ENCODE peak calls at places on chromosomes 12 and 14, in seven cellular contexts. B is RWPE1, U is H9, X is IMR-90, V is ovary, T is heart right ventricle, J is lower lobe of right lung. A is an unnamed sample.

GRCh38 chr12:89740943-89741342 is 32.3 kb upstream of the ATP2B1 start:
- DNase-seq in T (no peak), U (no peak), V (no peak), B (no peak), J (no peak), X (no peak), A (no peak)

GRCh38 chr12:28925726-28926376 is 223.2 kb upstream of the FAR2 start:
- DNase-seq in T (peak), B (no peak), V (no peak), J (no peak), U (no peak), X (peak), A (no peak)

GRCh38 chr14:54606178-54606577 is 39.2 kb downstream of the SAMD4A start:
- DNase-seq in T (peak), X (no peak), U (peak), B (no peak), V (no peak), J (peak), A (peak)

GRCh38 chr12:105064564-105065222 is 19.6 kb downstream of the ALDH1L2 start:
- DNase-seq in X (no peak), B (peak), T (no peak), U (no peak), J (no peak), V (no peak), A (no peak)

GRCh38 chr12:98002887-98003493 is 512.4 kb upstream of the TMPO start:
- DNase-seq in B (peak), V (no peak), J (no peak), X (peak), T (no peak), U (peak), A (peak)

GRCh38 chr12:130938186-130938585 is 15.5 kb upstream of the ADGRD1 start:
- DNase-seq in T (no peak), J (no peak), X (no peak), B (no peak), V (no peak), U (no peak), A (no peak)

GRCh38 chr12:106139422-106140141 is 828 bp upstream of the NUAK1 start:
- DNase-seq in U (peak), V (peak), X (peak), T (peak), J (peak), B (peak), A (peak)

GRCh38 chr12:71683633-71684032 is 2.2 kb upstream of the TMEM19 start:
- DNase-seq in X (no peak), T (no peak), B (no peak), J (no peak), U (no peak), V (no peak), A (no peak)

GRCh38 chr12:4134833-4135597 is 138.5 kb upstream of the CCND2 start:
- DNase-seq in X (no peak), B (no peak), U (peak), J (no peak), T (no peak), V (no peak), A (no peak)

GRCh38 chr12:62720661-62721330 is 214.2 kb downstream of the PPM1H start:
- DNase-seq in T (peak), B (no peak), U (no peak), J (no peak), V (no peak), X (peak), A (no peak)

GRCh38 chr12:123896786-123897185 is 75.8 kb downstream of the CCDC92 start:
- DNase-seq in J (no peak), V (no peak), U (no peak), T (no peak), B (no peak), X (peak), A (no peak)

GRCh38 chr12:544142-544541 is 84.4 kb downstream of the B4GALNT3 start:
- DNase-seq in V (no peak), T (no peak), B (no peak), J (peak), U (no peak), X (no peak), A (no peak)

GRCh38 chr12:91990525-91990924 is 155.1 kb downstream of the BTG1 start:
- DNase-seq in U (no peak), T (no peak), X (peak), V (no peak), J (no peak), B (no peak), A (no peak)

GRCh38 chr14:103537175-103537990 is 8.4 kb downstream of the TRMT61A start:
- DNase-seq in B (no peak), T (no peak), U (no peak), X (peak), J (no peak), V (peak), A (peak)

GRCh38 chr12:6849976-6850560 is 1.0 kb downstream of the CDCA3 start:
- DNase-seq in B (no peak), V (no peak), T (no peak), U (no peak), X (no peak), J (no peak), A (no peak)

GRCh38 chr14:60164717-60165546 is at the start of gene DHRS7:
- DNase-seq in J (peak), V (peak), X (peak), T (peak), U (peak), B (peak), A (peak)

GRCh38 chr14:24838945-24839616 is 205.1 kb upstream of the GZMB start:
- DNase-seq in T (peak), V (no peak), J (no peak), B (no peak), U (no peak), X (no peak), A (no peak)

GRCh38 chr12:3777206-3777809 is 24.4 kb upstream of the CRACR2A start:
- DNase-seq in J (no peak), U (no peak), V (no peak), B (peak), X (peak), T (peak), A (no peak)

GRCh38 chr12:75820848-75821578 is 210.6 kb downstream of the PHLDA1 start:
- DNase-seq in J (no peak), U (no peak), T (peak), B (peak), V (peak), X (peak), A (peak)

GRCh38 chr14:28097585-28097984 is 669.0 kb upstream of the FOXG1 start:
- DNase-seq in V (no peak), T (no peak), J (no peak), X (no peak), U (no peak), B (no peak), A (no peak)

GRCh38 chr14:75205586-75205985 is 29.2 kb upstream of the TMED10 start:
- DNase-seq in U (no peak), X (peak), V (no peak), B (no peak), J (no peak), T (no peak), A (no peak)

GRCh38 chr14:23695220-23695999 is 59.2 kb downstream of the DHRS2 start:
- DNase-seq in B (no peak), V (peak), T (peak), J (no peak), U (peak), X (no peak), A (peak)

GRCh38 chr12:5096241-5096880 is 52.7 kb downstream of the KCNA5 start:
- DNase-seq in T (no peak), U (no peak), B (peak), J (no peak), V (no peak), X (peak), A (no peak)

GRCh38 chr12:96427269-96427729 is 27.1 kb upstream of the CDK17 start:
- DNase-seq in B (peak), T (peak), J (no peak), U (peak), V (peak), X (peak), A (peak)

GRCh38 chr12:93714382-93714781 is 37.2 kb downstream of the CRADD start:
- DNase-seq in U (no peak), T (peak), X (no peak), J (no peak), B (no peak), V (no peak), A (peak)

GRCh38 chr12:112116232-112117060 is 7.9 kb upstream of the NAA25 start:
- DNase-seq in B (no peak), V (peak), U (peak), J (peak), T (peak), X (peak), A (peak)

DNA sequence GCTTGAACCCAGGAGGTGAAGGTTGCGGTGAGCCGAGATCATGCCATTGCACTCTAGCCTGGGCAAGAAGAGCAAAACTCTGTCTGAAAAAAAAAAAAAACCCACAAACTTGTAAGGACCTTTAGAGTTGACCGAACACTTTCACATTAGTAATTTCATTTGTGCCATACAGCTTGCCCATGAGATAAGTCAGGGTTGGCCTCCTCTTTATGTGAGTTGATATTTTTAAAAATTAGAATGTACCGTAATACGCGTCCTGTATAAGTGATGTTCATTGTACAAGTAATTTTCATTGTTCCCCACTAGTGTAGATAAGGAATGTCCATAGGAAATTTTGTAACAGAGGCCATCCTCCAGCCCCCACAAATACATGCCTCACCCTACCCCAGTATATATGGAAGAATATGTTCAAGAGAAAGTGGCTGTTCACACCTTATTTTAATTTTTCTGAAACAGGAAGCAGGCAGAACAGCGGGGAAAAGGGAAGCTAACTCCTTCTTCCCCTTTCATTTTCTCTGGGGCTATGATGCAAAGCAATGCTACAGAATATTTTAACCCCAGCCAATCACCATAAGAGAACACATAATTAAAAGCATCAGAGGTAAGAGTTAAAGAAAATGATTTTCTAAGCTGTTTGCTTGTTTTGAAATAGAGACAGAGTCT is 31.9 kb upstream of the HIF1A start:
- DNase-seq in T (no peak), V (no peak), X (no peak), U (no peak), B (no peak), J (no peak), A (no peak)
- H3K27ac ChIP-seq in T (peak), V (no peak), X (no peak), U (no peak), B (peak), J (peak), A (no peak)

GRCh38 chr14:104694991-104695659 is 5.7 kb downstream of the INF2 start:
- DNase-seq in J (no peak), T (peak), X (no peak), V (no peak), B (peak), U (no peak), A (peak)
- H3K27ac ChIP-seq in J (peak), T (peak), X (no peak), V (no peak), B (peak), U (no peak), A (peak)

GRCh38 chr12:31236998-31237637 is 88.8 kb downstream of the SINHCAF start:
- DNase-seq in X (no peak), V (no peak), J (peak), U (no peak), B (no peak), T (no peak), A (no peak)

GRCh38 chr12:31234955-31235867 is 90.7 kb downstream of the SINHCAF start:
- DNase-seq in U (peak), X (peak), J (peak), B (peak), T (no peak), V (no peak), A (peak)

GRCh38 chr12:31235868-31236395 is 90.0 kb downstream of the SINHCAF start:
- DNase-seq in X (no peak), J (no peak), T (no peak), V (no peak), B (no peak), U (no peak), A (no peak)

GRCh38 chr12:31234053-31234835 is 91.7 kb downstream of the SINHCAF start:
- DNase-seq in U (no peak), J (peak), X (no peak), B (no peak), V (no peak), T (no peak), A (no peak)

GRCh38 chr12:31238764-31239387 is 87.1 kb downstream of the SINHCAF start:
- DNase-seq in U (peak), J (no peak), T (peak), B (peak), V (peak), X (peak), A (peak)
- H3K27ac ChIP-seq in U (no peak), J (no peak), T (no peak), B (no peak), V (no peak), X (no peak), A (no peak)

DNA sequence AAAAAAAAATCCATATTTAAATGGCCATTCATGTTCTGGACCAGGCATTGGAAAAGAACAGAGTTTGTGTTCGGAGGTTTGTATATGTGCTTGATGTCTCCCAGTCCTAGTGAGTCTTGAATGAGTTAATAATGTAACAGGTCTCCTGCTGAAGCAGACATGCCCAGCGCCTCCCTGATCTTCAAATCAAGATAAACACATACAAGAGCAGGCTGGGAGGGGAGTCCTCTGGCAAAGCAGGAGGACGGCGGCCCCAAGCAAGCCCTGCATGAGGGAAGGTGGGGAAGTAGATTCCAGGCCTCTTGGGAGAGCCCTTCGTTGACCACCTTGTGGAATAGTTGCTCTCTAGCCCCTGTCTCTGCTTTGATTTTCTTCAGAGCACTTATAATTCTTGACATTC is 156.3 kb downstream of the ZFP36L1 start:
- DNase-seq in U (no peak), T (no peak), V (no peak), X (no peak), J (no peak), B (no peak), A (peak)
- H3K27ac ChIP-seq in U (no peak), T (peak), V (no peak), X (no peak), J (peak), B (no peak), A (no peak)

DNA sequence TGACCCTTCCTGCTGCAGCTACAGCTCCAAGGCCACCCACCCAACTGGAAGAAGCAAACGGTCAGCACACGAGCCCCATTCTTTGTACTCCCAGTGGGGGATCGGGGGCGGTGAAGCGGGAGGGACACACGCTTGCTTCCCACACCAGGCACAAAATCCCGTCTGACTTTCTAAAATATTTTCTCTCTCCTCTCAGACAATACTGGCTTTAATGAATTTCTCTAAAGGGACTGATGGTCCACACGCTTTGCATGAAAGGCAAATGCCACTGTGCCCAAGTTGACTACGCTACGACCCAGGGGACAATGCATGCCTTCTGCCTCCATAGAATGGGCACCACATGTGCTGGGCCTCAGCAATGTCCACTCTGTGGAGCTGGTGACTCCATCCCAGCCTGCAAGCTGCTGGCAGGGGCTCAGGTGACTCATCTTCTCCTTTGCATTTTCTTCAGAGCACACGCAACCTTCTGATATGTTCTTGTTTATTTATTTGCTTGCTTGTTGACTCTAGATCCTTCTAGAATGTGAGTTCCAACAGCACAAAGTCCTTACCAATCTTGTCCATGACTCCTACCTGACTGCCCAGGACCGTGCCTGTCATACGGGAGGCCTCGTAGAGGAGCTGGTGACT is 15.6 kb downstream of the SYNE3 start:
- DNase-seq in T (no peak), B (no peak), U (no peak), J (no peak), X (peak), V (no peak), A (peak)
- H3K27ac ChIP-seq in T (peak), B (peak), U (no peak), J (no peak), X (peak), V (no peak), A (peak)

DNA sequence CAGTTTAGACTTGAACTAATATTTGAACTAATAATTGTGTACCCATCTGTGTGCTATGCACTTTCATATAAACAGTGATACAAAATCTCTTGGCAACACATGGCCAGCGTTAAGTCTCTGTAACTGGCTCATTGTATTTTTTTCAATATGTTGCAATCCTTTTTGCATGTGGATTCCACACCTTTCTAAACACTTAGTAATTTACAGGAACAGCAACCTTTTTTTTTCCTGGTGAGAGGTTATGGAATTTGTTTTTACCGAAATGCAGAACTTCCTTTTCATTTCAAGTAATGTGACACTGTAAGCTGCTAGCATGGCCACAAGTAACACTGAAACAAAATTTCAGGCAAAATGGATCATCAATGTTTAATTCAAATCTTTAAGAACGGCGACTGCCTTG is 45.4 kb upstream of the EPS8 start:
- DNase-seq in X (no peak), T (no peak), J (no peak), B (no peak), V (no peak), U (no peak), A (no peak)
- H3K27ac ChIP-seq in X (no peak), T (no peak), J (no peak), B (no peak), V (no peak), U (no peak), A (no peak)

GRCh38 chr14:68340262-68340661 is 452.6 kb downstream of the ZFP36L1 start:
- DNase-seq in U (peak), T (no peak), X (no peak), V (no peak), J (no peak), B (no peak), A (no peak)

GRCh38 chr14:68345738-68346137 is 447.1 kb downstream of the ZFP36L1 start:
- DNase-seq in V (no peak), T (no peak), X (peak), J (no peak), B (no peak), U (no peak), A (no peak)

GRCh38 chr14:68343534-68344093 is 449.3 kb downstream of the ZFP36L1 start:
- DNase-seq in U (peak), J (no peak), V (no peak), T (no peak), X (no peak), B (no peak), A (no peak)

GRCh38 chr14:68341765-68342212 is 451.1 kb downstream of the ZFP36L1 start:
- DNase-seq in X (no peak), T (no peak), B (no peak), V (no peak), J (no peak), U (no peak), A (no peak)

GRCh38 chr14:68342216-68342615 is 450.7 kb downstream of the ZFP36L1 start:
- DNase-seq in T (no peak), U (no peak), J (no peak), X (no peak), V (no peak), B (no peak), A (no peak)
- H3K27ac ChIP-seq in T (no peak), U (no peak), J (no peak), X (no peak), V (no peak), B (no peak), A (no peak)

DNA sequence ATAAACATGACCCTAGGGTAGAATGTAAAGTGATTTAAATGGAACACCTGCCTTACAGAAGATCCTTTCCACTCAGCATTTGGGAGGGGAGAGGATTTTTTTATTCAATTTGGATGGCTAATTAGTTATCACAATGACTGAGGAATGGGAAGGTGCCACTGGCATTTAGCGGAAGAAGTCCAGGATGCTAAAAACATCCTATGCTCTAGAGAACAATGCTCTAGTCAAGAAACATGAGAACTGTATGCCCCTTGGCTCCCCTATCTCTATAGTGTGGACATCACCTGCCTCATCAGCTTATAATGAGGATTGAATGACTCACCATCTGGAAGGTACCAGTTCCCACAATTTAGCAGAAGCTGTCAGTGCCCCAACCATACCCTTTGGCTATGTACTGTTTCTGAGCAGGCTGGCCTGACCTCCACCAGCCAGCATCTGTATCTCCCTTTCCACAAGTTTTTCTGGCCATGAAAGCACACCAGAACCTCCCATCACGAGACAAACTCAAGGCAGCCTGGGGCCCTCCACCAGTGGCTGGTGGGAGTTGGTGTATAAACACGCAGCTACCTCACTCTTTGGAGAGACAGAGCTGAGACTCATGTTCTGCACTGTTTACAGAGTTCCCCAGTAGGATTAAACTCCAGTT is 109.7 kb upstream of the VASH1 start:
- DNase-seq in U (no peak), J (no peak), B (no peak), V (no peak), T (no peak), X (no peak), A (no peak)
- H3K27ac ChIP-seq in U (no peak), J (no peak), B (no peak), V (no peak), T (no peak), X (no peak), A (no peak)

A was measured in adrenal gland.